ENCODE peak calls at places on chromosomes 11 and 22, in five cellular contexts. R is A549, G is endodermal cell, T is CMK, F is esophagus squamous epithelium. Q is an unnamed sample.
A peak's percentile ranks its signal among the peaks of the same experiment; 100 is the strongest.

GRCh38 chr11:1228183-1228821 is 5.4 kb downstream of the MUC5B start:
- DNase-seq in T (no peak), G (peak; percentile 50), R (no peak), F (no peak), Q (no peak)

GRCh38 chr11:113417428-113417827 is 29.8 kb downstream of the ANKK1 start:
- DNase-seq in F (no peak), R (no peak), T (no peak), G (no peak), Q (no peak)

GRCh38 chr11:125943661-125944349 is 2.0 kb upstream of the VSIG10L2 start:
- DNase-seq in T (no peak), F (no peak), R (no peak), G (no peak), Q (no peak)

GRCh38 chr11:128316541-128317206 is 270.7 kb downstream of the ETS1 start:
- DNase-seq in F (no peak), G (no peak), R (no peak), T (no peak), Q (no peak)

GRCh38 chr11:134518616-134519389 is 106.8 kb upstream of the B3GAT1 start:
- DNase-seq in R (no peak), F (no peak), T (no peak), G (no peak), Q (no peak)

GRCh38 chr11:115051938-115052590 is 373.7 kb downstream of the NXPE2 start:
- DNase-seq in T (no peak), F (no peak), R (no peak), G (no peak), Q (no peak)

GRCh38 chr11:34658071-34659015 is 37.5 kb downstream of the EHF start:
- DNase-seq in T (no peak), R (no peak), G (no peak), F (no peak), Q (no peak)

GRCh38 chr11:65894034-65894591 is 3.6 kb downstream of the CCDC85B start:
- DNase-seq in F (no peak), T (no peak), R (no peak), G (no peak), Q (peak; percentile 46)

GRCh38 chr11:32087602-32088001 is 3.3 kb upstream of the RCN1 start:
- DNase-seq in R (no peak), G (no peak), T (no peak), F (no peak), Q (peak; percentile 62)

GRCh38 chr11:33089776-33090175 is 50.4 kb downstream of the TCP11L1 start:
- DNase-seq in F (no peak), R (peak; percentile 17), T (no peak), G (no peak), Q (no peak)

GRCh38 chr11:61049066-61049382 is 53.3 kb upstream of the CD5 start:
- DNase-seq in G (no peak), F (no peak), R (no peak), T (no peak), Q (no peak)

GRCh38 chr11:68212421-68213134 is 518 bp downstream of the KMT5B start:
- DNase-seq in F (no peak), T (peak; percentile 35), R (peak; percentile 78), G (peak; percentile 88), Q (peak; percentile 80)

GRCh38 chr11:65891180-65892136 is 985 bp downstream of the CCDC85B start:
- DNase-seq in G (peak; percentile 81), R (peak; percentile 52), T (no peak), F (no peak), Q (peak; percentile 81)

GRCh38 chr22:50257451-50258360 is 3.8 kb downstream of the MAPK12 start:
- DNase-seq in R (no peak), T (no peak), G (no peak), F (no peak), Q (no peak)

GRCh38 chr11:69448471-69449284 is 32.8 kb upstream of the LINC01488 start:
- DNase-seq in T (no peak), G (no peak), R (no peak), F (no peak), Q (no peak)

GRCh38 chr11:4430060-4430459 is 19.0 kb upstream of the OR52K2 start:
- DNase-seq in R (no peak), G (no peak), T (no peak), F (no peak), Q (no peak)

GRCh38 chr22:40712311-40712710 is 33.0 kb downstream of the MCHR1 start:
- DNase-seq in F (no peak), T (no peak), R (no peak), G (no peak), Q (no peak)